ENCODE peak calls at places on chromosomes 5 and 9, in nine cellular contexts. One of them, this sample, is unnamed.

GRCh38 chr9:123296174-123296573 is 27.8 kb upstream of the STRBP start:
- DNase-seq in ovary: no peak
- DNase-seq in H1: no peak
- DNase-seq in stomach: no peak
- DNase-seq in HCT116: no peak
- DNase-seq in heart left ventricle: no peak
- DNase-seq in adrenal gland: no peak
- DNase-seq in right lobe of liver: no peak
- DNase-seq in IMR-90: no peak
- DNase-seq in this sample: no peak

GRCh38 chr9:107425110-107426025 is 64.2 kb downstream of the KLF4 start:
- DNase-seq in ovary: peak; percentile 85
- DNase-seq in H1: peak; percentile 95
- DNase-seq in stomach: peak; percentile 87
- DNase-seq in HCT116: peak; percentile 50
- DNase-seq in heart left ventricle: peak; percentile 84
- DNase-seq in adrenal gland: peak; percentile 63
- DNase-seq in right lobe of liver: peak; percentile 89
- DNase-seq in IMR-90: peak; percentile 19
- DNase-seq in this sample: peak; percentile 97

GRCh38 chr5:17056056-17056690 is 120.1 kb upstream of the MYO10 start:
- DNase-seq in ovary: no peak
- DNase-seq in H1: no peak
- DNase-seq in stomach: no peak
- DNase-seq in HCT116: no peak
- DNase-seq in heart left ventricle: no peak
- DNase-seq in adrenal gland: no peak
- DNase-seq in right lobe of liver: no peak
- DNase-seq in IMR-90: no peak
- DNase-seq in this sample: no peak

GRCh38 chr9:14313378-14313940 is 482 bp downstream of the NFIB start:
- DNase-seq in ovary: no peak
- DNase-seq in H1: peak; percentile 66
- DNase-seq in stomach: peak; percentile 38
- DNase-seq in HCT116: no peak
- DNase-seq in heart left ventricle: peak; percentile 60
- DNase-seq in adrenal gland: peak; percentile 24
- DNase-seq in right lobe of liver: peak; percentile 51
- DNase-seq in IMR-90: peak; percentile 31
- DNase-seq in this sample: no peak

GRCh38 chr5:59583151-59583809 is 310.2 kb downstream of the PDE4D start:
- DNase-seq in ovary: no peak
- DNase-seq in H1: no peak
- DNase-seq in stomach: no peak
- DNase-seq in HCT116: no peak
- DNase-seq in heart left ventricle: no peak
- DNase-seq in adrenal gland: no peak
- DNase-seq in right lobe of liver: no peak
- DNase-seq in IMR-90: no peak
- DNase-seq in this sample: no peak

GRCh38 chr5:122156724-122157325 is 27.5 kb downstream of the ZNF474 start:
- DNase-seq in ovary: no peak
- DNase-seq in H1: no peak
- DNase-seq in stomach: no peak
- DNase-seq in HCT116: peak; percentile 18
- DNase-seq in heart left ventricle: no peak
- DNase-seq in adrenal gland: no peak
- DNase-seq in right lobe of liver: no peak
- DNase-seq in IMR-90: peak; percentile 78
- DNase-seq in this sample: no peak

GRCh38 chr5:98795243-98795642 is 21.8 kb downstream of the RGMB start:
- DNase-seq in ovary: no peak
- DNase-seq in H1: no peak
- DNase-seq in stomach: no peak
- DNase-seq in HCT116: no peak
- DNase-seq in heart left ventricle: no peak
- DNase-seq in adrenal gland: no peak
- DNase-seq in right lobe of liver: no peak
- DNase-seq in IMR-90: no peak
- DNase-seq in this sample: no peak

GRCh38 chr5:74938250-74938649 is 72.1 kb upstream of the FAM169A start:
- DNase-seq in ovary: no peak
- DNase-seq in H1: no peak
- DNase-seq in stomach: no peak
- DNase-seq in HCT116: no peak
- DNase-seq in heart left ventricle: no peak
- DNase-seq in adrenal gland: no peak
- DNase-seq in right lobe of liver: no peak
- DNase-seq in IMR-90: peak; percentile 40
- DNase-seq in this sample: no peak

GRCh38 chr5:82307431-82307830 is 29.3 kb upstream of the RPS23 start:
- DNase-seq in ovary: no peak
- DNase-seq in H1: no peak
- DNase-seq in stomach: no peak
- DNase-seq in HCT116: no peak
- DNase-seq in heart left ventricle: no peak
- DNase-seq in adrenal gland: no peak
- DNase-seq in right lobe of liver: no peak
- DNase-seq in IMR-90: no peak
- DNase-seq in this sample: no peak

GRCh38 chr5:65730910-65731309 is 8.9 kb downstream of the NLN start:
- DNase-seq in ovary: no peak
- DNase-seq in H1: no peak
- DNase-seq in stomach: no peak
- DNase-seq in HCT116: no peak
- DNase-seq in heart left ventricle: no peak
- DNase-seq in adrenal gland: no peak
- DNase-seq in right lobe of liver: no peak
- DNase-seq in IMR-90: peak; percentile 46
- DNase-seq in this sample: no peak

GRCh38 chr5:156896545-156896944 is 46.5 kb downstream of the PPP1R2B start:
- DNase-seq in ovary: no peak
- DNase-seq in H1: no peak
- DNase-seq in stomach: no peak
- DNase-seq in HCT116: no peak
- DNase-seq in heart left ventricle: no peak
- DNase-seq in adrenal gland: peak; percentile 52
- DNase-seq in right lobe of liver: no peak
- DNase-seq in IMR-90: no peak
- DNase-seq in this sample: no peak

DNA sequence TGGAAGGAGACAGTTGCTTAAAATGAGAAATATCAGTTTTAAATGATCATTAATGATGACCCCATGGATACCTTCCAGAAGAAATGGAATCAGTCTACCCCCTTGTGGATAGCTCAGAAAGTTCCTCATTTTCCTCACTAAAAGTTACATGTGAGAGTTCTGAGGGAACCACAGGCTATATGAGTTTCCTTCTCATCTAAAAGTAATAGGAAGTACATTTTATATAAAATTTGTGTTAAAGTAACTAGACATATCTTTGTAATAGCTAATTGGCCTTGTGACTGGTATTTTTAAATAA is 104.9 kb upstream of the SLC25A48 start:
- DNase-seq in ovary: no peak
- DNase-seq in H1: no peak
- DNase-seq in stomach: no peak
- DNase-seq in HCT116: no peak
- DNase-seq in heart left ventricle: no peak
- DNase-seq in adrenal gland: no peak
- DNase-seq in right lobe of liver: no peak
- DNase-seq in IMR-90: no peak
- DNase-seq in this sample: no peak
- TF ChIP-seq CTCF in ovary: no peak
- TF ChIP-seq CTCF in H1: peak; percentile 49
- TF ChIP-seq CTCF in stomach: no peak
- TF ChIP-seq CTCF in HCT116: peak; percentile 46
- TF ChIP-seq CTCF in heart left ventricle: peak; percentile 5
- TF ChIP-seq CTCF in adrenal gland: no peak
- TF ChIP-seq CTCF in right lobe of liver: peak; percentile 18
- TF ChIP-seq CTCF in IMR-90: peak; percentile 5
- TF ChIP-seq CTCF in this sample: no peak

GRCh38 chr9:18017136-18017535 is 438.3 kb downstream of the SH3GL2 start:
- DNase-seq in ovary: no peak
- DNase-seq in H1: no peak
- DNase-seq in stomach: no peak
- DNase-seq in HCT116: no peak
- DNase-seq in heart left ventricle: no peak
- DNase-seq in adrenal gland: no peak
- DNase-seq in right lobe of liver: no peak
- DNase-seq in IMR-90: no peak
- DNase-seq in this sample: no peak

GRCh38 chr9:18018661-18019060 is 439.8 kb downstream of the SH3GL2 start:
- DNase-seq in ovary: no peak
- DNase-seq in H1: no peak
- DNase-seq in stomach: no peak
- DNase-seq in HCT116: no peak
- DNase-seq in heart left ventricle: no peak
- DNase-seq in adrenal gland: no peak
- DNase-seq in right lobe of liver: no peak
- DNase-seq in IMR-90: no peak
- DNase-seq in this sample: no peak

GRCh38 chr9:18020254-18020745 is 441.4 kb downstream of the SH3GL2 start:
- DNase-seq in ovary: no peak
- DNase-seq in H1: no peak
- DNase-seq in stomach: no peak
- DNase-seq in HCT116: no peak
- DNase-seq in heart left ventricle: no peak
- DNase-seq in adrenal gland: no peak
- DNase-seq in right lobe of liver: no peak
- DNase-seq in IMR-90: no peak
- DNase-seq in this sample: no peak

GRCh38 chr9:18014556-18014955 is 435.7 kb downstream of the SH3GL2 start:
- DNase-seq in ovary: no peak
- DNase-seq in H1: no peak
- DNase-seq in stomach: no peak
- DNase-seq in HCT116: no peak
- DNase-seq in heart left ventricle: no peak
- DNase-seq in adrenal gland: no peak
- DNase-seq in right lobe of liver: no peak
- DNase-seq in IMR-90: peak; percentile 0
- DNase-seq in this sample: no peak

GRCh38 chr9:18018241-18018640 is 439.4 kb downstream of the SH3GL2 start:
- DNase-seq in ovary: no peak
- DNase-seq in H1: no peak
- DNase-seq in stomach: no peak
- DNase-seq in HCT116: no peak
- DNase-seq in heart left ventricle: no peak
- DNase-seq in adrenal gland: no peak
- DNase-seq in right lobe of liver: no peak
- DNase-seq in IMR-90: no peak
- DNase-seq in this sample: no peak
- H3K4me3 ChIP-seq in ovary: no peak overlapping the region
- H3K4me3 ChIP-seq in H1: no peak overlapping the region
- H3K4me3 ChIP-seq in stomach: no peak overlapping the region
- H3K4me3 ChIP-seq in HCT116: no peak overlapping the region
- H3K4me3 ChIP-seq in heart left ventricle: no peak overlapping the region
- H3K4me3 ChIP-seq in adrenal gland: no peak overlapping the region
- H3K4me3 ChIP-seq in right lobe of liver: no peak overlapping the region
- H3K4me3 ChIP-seq in IMR-90: no peak overlapping the region
- H3K4me3 ChIP-seq in this sample: no peak overlapping the region

GRCh38 chr5:96932026-96932425 is 3.9 kb upstream of the LNPEP start:
- DNase-seq in ovary: no peak
- DNase-seq in H1: no peak
- DNase-seq in stomach: no peak
- DNase-seq in HCT116: no peak
- DNase-seq in heart left ventricle: no peak
- DNase-seq in adrenal gland: no peak
- DNase-seq in right lobe of liver: no peak
- DNase-seq in IMR-90: no peak
- DNase-seq in this sample: no peak

GRCh38 chr5:96933764-96934163 is 2.1 kb upstream of the LNPEP start:
- DNase-seq in ovary: no peak
- DNase-seq in H1: no peak
- DNase-seq in stomach: no peak
- DNase-seq in HCT116: no peak
- DNase-seq in heart left ventricle: no peak
- DNase-seq in adrenal gland: no peak
- DNase-seq in right lobe of liver: no peak
- DNase-seq in IMR-90: no peak
- DNase-seq in this sample: no peak

GRCh38 chr5:96930058-96930457 is 5.8 kb upstream of the LNPEP start:
- DNase-seq in ovary: no peak
- DNase-seq in H1: no peak
- DNase-seq in stomach: no peak
- DNase-seq in HCT116: no peak
- DNase-seq in heart left ventricle: no peak
- DNase-seq in adrenal gland: no peak
- DNase-seq in right lobe of liver: no peak
- DNase-seq in IMR-90: no peak
- DNase-seq in this sample: no peak

GRCh38 chr5:96930589-96930988 is 5.3 kb upstream of the LNPEP start:
- DNase-seq in ovary: no peak
- DNase-seq in H1: no peak
- DNase-seq in stomach: no peak
- DNase-seq in HCT116: no peak
- DNase-seq in heart left ventricle: no peak
- DNase-seq in adrenal gland: no peak
- DNase-seq in right lobe of liver: no peak
- DNase-seq in IMR-90: no peak
- DNase-seq in this sample: no peak

DNA sequence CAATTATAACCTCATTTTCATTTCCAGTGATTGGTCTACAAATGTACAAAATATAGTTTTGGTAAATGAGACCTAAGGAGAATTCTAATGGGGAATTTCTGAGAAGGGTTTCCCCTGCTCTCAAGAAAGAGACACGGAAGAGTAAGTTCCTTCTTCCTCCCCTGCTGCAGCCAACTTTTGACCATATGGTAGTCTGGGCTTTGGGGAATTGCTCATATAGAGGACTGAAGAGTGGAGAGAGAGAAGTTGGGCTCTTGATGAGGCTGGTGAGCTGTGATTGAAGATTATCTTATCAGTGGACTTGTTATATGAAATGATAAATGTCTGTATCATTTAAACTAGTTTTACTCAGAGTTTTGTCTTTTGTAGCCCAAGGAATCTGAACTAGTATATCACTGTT is 4.3 kb upstream of the LNPEP start:
- DNase-seq in ovary: no peak
- DNase-seq in H1: no peak
- DNase-seq in stomach: no peak
- DNase-seq in HCT116: no peak
- DNase-seq in heart left ventricle: no peak
- DNase-seq in adrenal gland: no peak
- DNase-seq in right lobe of liver: no peak
- DNase-seq in IMR-90: no peak
- DNase-seq in this sample: no peak
- TF ChIP-seq POLR2A in ovary: no peak
- TF ChIP-seq POLR2A in H1: no peak
- TF ChIP-seq POLR2A in stomach: no peak
- TF ChIP-seq POLR2A in HCT116: no peak
- TF ChIP-seq POLR2A in heart left ventricle: no peak
- TF ChIP-seq POLR2A in adrenal gland: no peak
- TF ChIP-seq POLR2A in right lobe of liver: no peak
- TF ChIP-seq POLR2A in IMR-90: no peak
- TF ChIP-seq POLR2A in this sample: no peak

DNA sequence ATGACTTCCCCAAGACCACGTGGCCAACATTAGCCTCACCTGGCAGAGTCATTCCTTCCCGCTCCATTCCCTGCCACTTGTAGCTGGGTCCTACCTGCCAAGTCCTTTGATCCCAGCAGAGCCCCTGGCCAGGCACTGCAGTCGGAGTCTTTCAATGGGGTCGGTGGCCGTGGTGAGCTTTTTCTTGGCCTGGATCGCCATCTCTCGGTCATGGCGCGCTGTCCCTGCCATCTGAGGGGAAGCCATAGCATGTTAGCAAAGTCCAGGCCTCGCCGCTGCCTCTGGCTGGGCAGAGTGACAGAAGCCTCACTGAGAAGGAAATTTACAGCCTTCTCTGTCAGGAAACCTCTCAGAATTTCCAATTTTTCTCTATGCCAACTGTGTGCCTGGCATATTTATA is 17.5 kb downstream of the CAPSL start:
- DNase-seq in ovary: no peak
- DNase-seq in H1: no peak
- DNase-seq in stomach: no peak
- DNase-seq in HCT116: no peak
- DNase-seq in heart left ventricle: peak; percentile 56
- DNase-seq in adrenal gland: no peak
- DNase-seq in right lobe of liver: no peak
- DNase-seq in IMR-90: no peak
- DNase-seq in this sample: no peak
- TF ChIP-seq CTCF in ovary: no peak
- TF ChIP-seq CTCF in H1: peak; percentile 36
- TF ChIP-seq CTCF in stomach: no peak
- TF ChIP-seq CTCF in HCT116: no peak
- TF ChIP-seq CTCF in heart left ventricle: no peak
- TF ChIP-seq CTCF in adrenal gland: no peak
- TF ChIP-seq CTCF in right lobe of liver: no peak
- TF ChIP-seq CTCF in IMR-90: no peak
- TF ChIP-seq CTCF in this sample: no peak